ENCODE peak calls at places on chromosomes 3 and 15, in five cellular contexts. E is PC-9, Q is astrocyte of the spinal cord, R is left ventricle myocardium inferior, C is Peyer's patch. G is an unnamed sample.

GRCh38 chr15:79849789-79850188 is 47.0 kb downstream of the MTHFS start:
- DNase-seq in E (no peak), Q (peak; percentile 50), R (no peak), C (no peak), G (no peak)

GRCh38 chr3:28295819-28296364 is 52.6 kb upstream of the ZCWPW2 start:
- DNase-seq in E (no peak), Q (no peak), R (no peak), C (no peak), G (no peak)

GRCh38 chr15:56821721-56822425 is 88.6 kb upstream of the ZNF280D start:
- DNase-seq in E (peak; percentile 53), Q (peak; percentile 83), R (peak; percentile 24), C (peak; percentile 24), G (no peak)

GRCh38 chr3:49470714-49471420 is 800 bp downstream of the DAG1 start:
- DNase-seq in E (no peak), Q (no peak), R (no peak), C (no peak), G (no peak)

GRCh38 chr3:128282392-128283196 is 129.3 kb downstream of the EEFSEC start:
- DNase-seq in E (no peak), Q (peak; percentile 72), R (peak; percentile 72), C (no peak), G (peak; percentile 35)

GRCh38 chr15:92847841-92848240 is 52.3 kb upstream of the CHD2 start:
- DNase-seq in E (no peak), Q (no peak), R (no peak), C (no peak), G (no peak)

GRCh38 chr3:101836907-101837598 is 12.3 kb upstream of the NFKBIZ start:
- DNase-seq in E (no peak), Q (peak; percentile 85), R (no peak), C (no peak), G (no peak)

GRCh38 chr3:184466413-184466960 is 86.6 kb downstream of the CHRD start:
- DNase-seq in E (peak; percentile 31), Q (no peak), R (peak; percentile 66), C (no peak), G (no peak)

GRCh38 chr15:58726867-58727266 is 22.6 kb downstream of the ADAM10 start:
- DNase-seq in E (no peak), Q (no peak), R (no peak), C (no peak), G (no peak)

GRCh38 chr15:36185438-36185837 is 394.0 kb upstream of the CDIN1 start:
- DNase-seq in E (no peak), Q (no peak), R (no peak), C (no peak), G (no peak)

GRCh38 chr3:57827757-57828156 is 71.6 kb downstream of the SLMAP start:
- DNase-seq in E (no peak), Q (no peak), R (no peak), C (no peak), G (no peak)

GRCh38 chr15:100338971-100339444 is 2.8 kb downstream of the ADAMTS17 start:
- DNase-seq in E (peak; percentile 69), Q (peak; percentile 81), R (no peak), C (peak; percentile 40), G (peak; percentile 85)

GRCh38 chr3:46750555-46751038 is 32.9 kb upstream of the PRSS50 start:
- DNase-seq in E (no peak), Q (no peak), R (no peak), C (no peak), G (no peak)

GRCh38 chr15:69952210-69952555 is 145.5 kb downstream of the TLE3 start:
- DNase-seq in E (no peak), Q (no peak), R (no peak), C (no peak), G (no peak)

GRCh38 chr3:191476053-191476787 is 15.3 kb downstream of the PYDC2 start:
- DNase-seq in E (no peak), Q (peak; percentile 9), R (no peak), C (no peak), G (no peak)

GRCh38 chr15:48559270-48559669 is 86.2 kb downstream of the FBN1 start:
- DNase-seq in E (no peak), Q (peak; percentile 93), R (peak; percentile 17), C (no peak), G (no peak)

GRCh38 chr3:46700772-46701171 is 420 bp upstream of the TMIE start:
- DNase-seq in E (no peak), Q (no peak), R (peak; percentile 51), C (no peak), G (no peak)

GRCh38 chr15:48086162-48086561 is 34.6 kb upstream of the SLC24A5 start:
- DNase-seq in E (no peak), Q (no peak), R (no peak), C (no peak), G (no peak)

GRCh38 chr15:83917432-83917831 is 263.5 kb downstream of the ADAMTSL3 start:
- DNase-seq in E (no peak), Q (no peak), R (no peak), C (no peak), G (no peak)

GRCh38 chr15:44501768-44502366 is 35.1 kb upstream of the EIF3J start:
- DNase-seq in E (no peak), Q (peak; percentile 68), R (no peak), C (no peak), G (no peak)

GRCh38 chr3:8705575-8705974 is 28.0 kb upstream of the CAV3 start:
- DNase-seq in E (no peak), Q (no peak), R (no peak), C (no peak), G (no peak)

DNA sequence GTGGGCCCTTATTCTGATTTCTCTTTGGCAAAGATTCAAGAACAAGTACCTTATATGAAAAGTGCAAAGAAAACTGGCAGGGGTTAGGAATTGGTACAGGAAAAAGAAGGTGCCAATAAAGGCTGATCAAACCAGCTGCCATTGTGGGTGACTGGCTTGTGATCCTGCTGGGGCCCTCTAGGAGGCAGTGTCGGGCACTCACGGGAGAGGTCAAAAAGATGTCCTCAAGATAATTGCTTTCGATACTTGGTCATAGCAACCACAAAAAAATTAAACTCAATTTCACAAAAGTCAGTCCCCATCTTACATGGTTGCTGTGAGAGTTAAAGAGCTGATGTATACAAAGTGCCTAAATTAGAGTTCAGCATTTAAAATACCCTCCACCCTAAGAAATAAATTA is 31.0 kb upstream of the CAV3 start:
- DNase-seq in E (no peak), Q (no peak), R (no peak), C (no peak), G (no peak)
- TF ChIP-seq CTCF in E (peak; percentile 51), Q (peak; percentile 47), R (no peak), C (no peak), G (no peak)

GRCh38 chr3:54121404-54122045 is 827 bp upstream of the CACNA2D3 start:
- DNase-seq in E (no peak), Q (no peak), R (no peak), C (no peak), G (no peak)
- H3K4me3 ChIP-seq in E (no peak overlapping the region), Q (no peak overlapping the region), R (peak overlapping the region; percentile 77), C (peak overlapping the region; percentile 26), G (peak overlapping the region; percentile 28)

DNA sequence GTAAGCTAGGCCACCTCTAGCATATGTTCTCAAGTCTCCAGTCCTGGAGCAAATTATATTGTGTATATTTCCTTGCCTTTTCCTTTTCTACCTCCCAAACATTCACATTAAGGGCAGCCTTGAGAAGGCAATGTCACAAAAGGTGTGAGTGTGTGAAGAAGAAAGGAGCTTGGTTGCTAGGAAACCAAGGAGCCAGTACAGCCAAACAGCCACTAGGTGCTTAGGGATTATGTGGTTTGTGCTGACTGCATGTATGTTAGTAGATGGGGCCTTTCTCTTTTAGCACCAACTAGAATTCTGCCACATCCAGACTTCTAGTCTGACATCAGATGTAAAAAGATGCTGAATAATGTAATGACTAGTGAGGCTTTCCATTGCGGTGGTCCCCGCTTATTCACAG is 118.8 kb upstream of the DAZL start:
- DNase-seq in E (no peak), Q (peak; percentile 53), R (no peak), C (no peak), G (no peak)
- TF ChIP-seq CTCF in E (no peak), Q (peak; percentile 35), R (peak; percentile 39), C (peak; percentile 8), G (no peak)

DNA sequence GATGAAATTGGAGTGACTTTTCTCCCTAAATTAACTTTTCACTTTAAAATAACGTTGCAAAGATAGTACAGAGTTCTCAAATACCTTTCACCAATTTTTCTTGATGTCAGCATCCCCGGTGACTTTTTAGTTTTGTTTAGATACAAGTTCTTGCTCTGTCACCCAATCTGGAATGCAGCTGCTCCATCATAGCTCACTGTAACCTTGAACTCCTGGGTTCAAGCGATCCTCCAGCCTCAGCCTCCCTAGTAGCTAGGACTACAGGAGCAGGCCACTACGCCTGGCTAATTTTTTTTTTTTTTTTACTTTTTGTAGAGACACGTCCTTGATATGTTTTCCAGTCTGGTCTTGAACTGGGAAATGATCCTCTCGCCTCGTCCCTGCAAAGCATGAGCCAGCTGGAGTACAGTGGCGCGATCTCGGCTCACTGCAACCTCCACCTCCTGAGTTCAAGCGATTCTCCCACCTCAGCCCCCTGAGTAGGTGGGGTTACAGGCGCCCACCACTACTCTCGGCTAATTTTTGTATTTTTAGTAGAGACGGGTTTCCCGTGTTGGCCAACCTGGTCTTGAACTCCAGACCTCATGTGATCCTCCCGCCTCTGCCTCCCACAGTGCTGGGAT is 747 bp downstream of the NSUN3 start:
- DNase-seq in E (no peak), Q (no peak), R (no peak), C (no peak), G (no peak)
- H3K4me3 ChIP-seq in E (peak overlapping the region; percentile 79), Q (peak overlapping the region; percentile 87), R (peak overlapping the region; percentile 80), C (peak overlapping the region; percentile 69), G (peak overlapping the region; percentile 64)

DNA sequence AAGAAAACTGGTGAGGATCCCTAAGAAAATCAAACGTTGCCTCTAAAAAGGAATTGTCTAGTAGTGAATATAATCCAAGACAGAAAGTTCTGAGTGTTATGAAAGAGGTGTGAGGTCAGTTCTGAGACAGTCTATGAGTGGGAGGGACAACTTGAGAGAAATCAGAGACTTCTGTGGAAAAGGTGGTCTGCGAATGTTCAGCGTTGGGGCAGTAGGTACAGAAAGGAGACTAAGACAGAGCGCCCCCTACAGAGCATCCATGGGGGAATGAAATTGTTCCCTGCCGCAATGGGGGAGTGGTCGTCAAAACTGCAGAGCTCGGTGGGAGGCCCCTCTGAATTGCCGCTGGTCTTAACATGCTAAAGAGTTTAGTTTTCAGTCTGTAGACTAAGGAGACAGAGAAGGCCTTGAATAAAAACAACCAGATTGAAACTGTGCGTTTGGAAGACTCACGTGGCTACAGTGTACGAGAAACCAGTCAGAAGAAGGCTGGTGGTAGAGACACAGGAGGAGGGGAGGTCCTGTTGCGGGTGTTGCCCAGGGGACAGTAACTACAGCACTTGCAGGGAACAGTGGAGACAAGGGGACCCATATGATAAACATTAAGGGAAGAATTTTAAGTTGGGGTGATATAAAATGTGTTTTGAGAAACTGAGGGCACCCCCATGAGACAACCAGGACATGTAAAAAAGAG is 6.9 kb downstream of the TNIK start:
- DNase-seq in E (no peak), Q (no peak), R (no peak), C (no peak), G (no peak)
- TF ChIP-seq CTCF in E (peak; percentile 38), Q (peak; percentile 45), R (peak; percentile 16), C (no peak), G (no peak)